ENCODE peak calls at places on chromosome 11, in seven cellular contexts. One of them, this sample, is unnamed.

GRCh38 chr11:27255447-27255828 is 107.6 kb downstream of the CCDC34 start:
- DNase-seq in A172: no peak
- DNase-seq in mesendoderm: no peak
- DNase-seq in DMS153: no peak
- DNase-seq in ureter: no peak
- DNase-seq in GDM1: no peak
- DNase-seq in left colon: no peak
- DNase-seq in this sample: no peak

GRCh38 chr11:111945198-111945597 is 8.1 kb downstream of the DIXDC1 start:
- DNase-seq in A172: no peak
- DNase-seq in mesendoderm: no peak
- DNase-seq in DMS153: no peak
- DNase-seq in ureter: no peak
- DNase-seq in GDM1: no peak
- DNase-seq in left colon: no peak
- DNase-seq in this sample: no peak

GRCh38 chr11:45154276-45154675 is 7.8 kb downstream of the PRDM11 start:
- DNase-seq in A172: no peak
- DNase-seq in mesendoderm: no peak
- DNase-seq in DMS153: no peak
- DNase-seq in ureter: no peak
- DNase-seq in GDM1: no peak
- DNase-seq in left colon: no peak
- DNase-seq in this sample: no peak

GRCh38 chr11:640021-640706 is 3.1 kb downstream of the DRD4 start:
- DNase-seq in A172: no peak
- DNase-seq in mesendoderm: no peak
- DNase-seq in DMS153: no peak
- DNase-seq in ureter: no peak
- DNase-seq in GDM1: no peak
- DNase-seq in left colon: no peak
- DNase-seq in this sample: no peak

GRCh38 chr11:35969089-35970046 is 25.5 kb downstream of the LDLRAD3 start:
- DNase-seq in A172: no peak
- DNase-seq in mesendoderm: no peak
- DNase-seq in DMS153: no peak
- DNase-seq in ureter: no peak
- DNase-seq in GDM1: no peak
- DNase-seq in left colon: no peak
- DNase-seq in this sample: no peak

GRCh38 chr11:47797633-47798032 is 30.5 kb upstream of the FNBP4 start:
- DNase-seq in A172: peak; percentile 91
- DNase-seq in mesendoderm: no peak
- DNase-seq in DMS153: no peak
- DNase-seq in ureter: no peak
- DNase-seq in GDM1: no peak
- DNase-seq in left colon: no peak
- DNase-seq in this sample: no peak

GRCh38 chr11:112831041-112831440 is 130.2 kb upstream of the NCAM1 start:
- DNase-seq in A172: no peak
- DNase-seq in mesendoderm: no peak
- DNase-seq in DMS153: no peak
- DNase-seq in ureter: no peak
- DNase-seq in GDM1: no peak
- DNase-seq in left colon: no peak
- DNase-seq in this sample: no peak

GRCh38 chr11:91947215-91947614 is 277.4 kb upstream of the FAT3 start:
- DNase-seq in A172: peak; percentile 92
- DNase-seq in mesendoderm: no peak
- DNase-seq in DMS153: peak; percentile 97
- DNase-seq in ureter: no peak
- DNase-seq in GDM1: no peak
- DNase-seq in left colon: no peak
- DNase-seq in this sample: no peak